ENCODE peak calls at places on chromosomes 1 and 21, in seven cellular contexts. One of them, this sample, is unnamed.

GRCh38 chr1:21264913-21265312 is 25.4 kb downstream of the ECE1 start:
- DNase-seq in HL-60: no peak
- DNase-seq in suprapubic skin: no peak
- DNase-seq in breast epithelium: no peak
- DNase-seq in HepG2: no peak
- DNase-seq in SK-N-SH: no peak
- DNase-seq in GM23338: no peak
- DNase-seq in this sample: no peak

GRCh38 chr1:23793018-23793781 is 2.3 kb downstream of the LYPLA2 start:
- DNase-seq in GM23338: no peak
- DNase-seq in SK-N-SH: peak
- DNase-seq in HL-60: no peak
- DNase-seq in breast epithelium: peak
- DNase-seq in HepG2: no peak
- DNase-seq in suprapubic skin: no peak
- DNase-seq in this sample: peak

GRCh38 chr1:241675983-241676382 is 23.9 kb downstream of the WDR64 start:
- DNase-seq in breast epithelium: no peak
- DNase-seq in SK-N-SH: peak
- DNase-seq in HL-60: no peak
- DNase-seq in suprapubic skin: no peak
- DNase-seq in HepG2: no peak
- DNase-seq in GM23338: no peak
- DNase-seq in this sample: no peak

GRCh38 chr1:156886583-156887302 is 6.8 kb upstream of the PEAR1 start:
- DNase-seq in HepG2: no peak
- DNase-seq in HL-60: no peak
- DNase-seq in breast epithelium: no peak
- DNase-seq in SK-N-SH: peak
- DNase-seq in suprapubic skin: no peak
- DNase-seq in GM23338: no peak
- DNase-seq in this sample: no peak

GRCh38 chr1:91511386-91511785 is 10.7 kb downstream of the CDC7 start:
- DNase-seq in HepG2: peak
- DNase-seq in breast epithelium: no peak
- DNase-seq in suprapubic skin: no peak
- DNase-seq in SK-N-SH: no peak
- DNase-seq in GM23338: peak
- DNase-seq in HL-60: peak
- DNase-seq in this sample: no peak

GRCh38 chr1:115727706-115728249 is 40.7 kb downstream of the CASQ2 start:
- DNase-seq in HL-60: peak
- DNase-seq in suprapubic skin: peak
- DNase-seq in SK-N-SH: no peak
- DNase-seq in GM23338: no peak
- DNase-seq in HepG2: peak
- DNase-seq in breast epithelium: no peak
- DNase-seq in this sample: no peak

GRCh38 chr21:41648591-41649031 is 118.2 kb downstream of the RIPK4 start:
- DNase-seq in SK-N-SH: no peak
- DNase-seq in GM23338: no peak
- DNase-seq in suprapubic skin: no peak
- DNase-seq in HepG2: no peak
- DNase-seq in HL-60: no peak
- DNase-seq in breast epithelium: no peak
- DNase-seq in this sample: peak

GRCh38 chr1:228354390-228355320 is 52.0 kb downstream of the TRIM11 start:
- DNase-seq in HepG2: no peak
- DNase-seq in breast epithelium: no peak
- DNase-seq in HL-60: no peak
- DNase-seq in SK-N-SH: no peak
- DNase-seq in suprapubic skin: no peak
- DNase-seq in GM23338: no peak
- DNase-seq in this sample: no peak

GRCh38 chr1:21381354-21381753 is 58.6 kb upstream of the NBPF3 start:
- DNase-seq in suprapubic skin: no peak
- DNase-seq in HL-60: no peak
- DNase-seq in HepG2: no peak
- DNase-seq in breast epithelium: no peak
- DNase-seq in SK-N-SH: no peak
- DNase-seq in GM23338: no peak
- DNase-seq in this sample: no peak

GRCh38 chr1:8006037-8006963 is 19.8 kb downstream of the ERRFI1 start:
- DNase-seq in suprapubic skin: no peak
- DNase-seq in HL-60: no peak
- DNase-seq in SK-N-SH: no peak
- DNase-seq in GM23338: no peak
- DNase-seq in HepG2: no peak
- DNase-seq in breast epithelium: no peak
- DNase-seq in this sample: no peak

GRCh38 chr21:14955936-14956520 is 108.8 kb downstream of the NRIP1 start:
- DNase-seq in SK-N-SH: no peak
- DNase-seq in breast epithelium: no peak
- DNase-seq in GM23338: no peak
- DNase-seq in suprapubic skin: no peak
- DNase-seq in HepG2: no peak
- DNase-seq in HL-60: no peak
- DNase-seq in this sample: no peak

GRCh38 chr1:86906419-86906818 is 7.5 kb downstream of the SELENOF start:
- DNase-seq in SK-N-SH: no peak
- DNase-seq in HepG2: no peak
- DNase-seq in GM23338: no peak
- DNase-seq in suprapubic skin: no peak
- DNase-seq in HL-60: no peak
- DNase-seq in breast epithelium: no peak
- DNase-seq in this sample: no peak

GRCh38 chr1:37828410-37829074 is 20.5 kb upstream of the YRDC start:
- DNase-seq in breast epithelium: no peak
- DNase-seq in SK-N-SH: no peak
- DNase-seq in GM23338: no peak
- DNase-seq in HL-60: no peak
- DNase-seq in HepG2: no peak
- DNase-seq in suprapubic skin: no peak
- DNase-seq in this sample: no peak

GRCh38 chr1:12556368-12556930 is 61.6 kb downstream of the DHRS3 start:
- DNase-seq in HL-60: no peak
- DNase-seq in HepG2: no peak
- DNase-seq in breast epithelium: peak
- DNase-seq in SK-N-SH: no peak
- DNase-seq in suprapubic skin: no peak
- DNase-seq in GM23338: peak
- DNase-seq in this sample: no peak

GRCh38 chr21:33078907-33079582 is 9.1 kb downstream of the OLIG1 start:
- DNase-seq in SK-N-SH: no peak
- DNase-seq in HL-60: peak
- DNase-seq in suprapubic skin: no peak
- DNase-seq in HepG2: peak
- DNase-seq in GM23338: no peak
- DNase-seq in breast epithelium: no peak
- DNase-seq in this sample: no peak

GRCh38 chr1:61253912-61254628 is 171.7 kb downstream of the NFIA start:
- DNase-seq in HepG2: no peak
- DNase-seq in breast epithelium: no peak
- DNase-seq in suprapubic skin: no peak
- DNase-seq in SK-N-SH: no peak
- DNase-seq in GM23338: no peak
- DNase-seq in HL-60: no peak
- DNase-seq in this sample: no peak

GRCh38 chr1:51664412-51665240 is 47.7 kb downstream of the OSBPL9 start:
- DNase-seq in breast epithelium: no peak
- DNase-seq in HL-60: no peak
- DNase-seq in HepG2: no peak
- DNase-seq in suprapubic skin: no peak
- DNase-seq in GM23338: no peak
- DNase-seq in SK-N-SH: no peak
- DNase-seq in this sample: no peak

GRCh38 chr1:54766726-54767125 is 2.4 kb upstream of the PARS2 start:
- DNase-seq in HepG2: no peak
- DNase-seq in HL-60: no peak
- DNase-seq in suprapubic skin: no peak
- DNase-seq in breast epithelium: no peak
- DNase-seq in SK-N-SH: no peak
- DNase-seq in GM23338: no peak
- DNase-seq in this sample: no peak

DNA sequence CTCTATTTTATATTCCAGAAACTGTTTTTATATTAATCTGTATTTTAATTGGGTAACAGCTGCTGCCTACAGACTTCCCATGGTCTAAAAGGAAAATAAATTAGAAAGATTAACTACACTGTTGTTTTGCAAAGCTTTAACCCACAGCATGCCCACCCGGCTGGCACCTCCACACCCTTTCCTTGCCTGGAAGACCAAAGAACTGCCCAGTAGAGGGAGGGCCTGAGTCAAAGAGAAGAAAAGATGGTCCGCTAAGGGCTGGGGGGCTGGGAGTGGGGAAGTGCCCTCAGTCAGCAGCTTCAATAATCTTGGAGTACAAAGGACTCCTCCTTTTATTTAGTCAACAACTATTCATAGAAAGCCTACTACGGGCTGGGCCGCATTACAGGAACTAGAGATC is 40.7 kb downstream of the ERI3 start:
- DNase-seq in SK-N-SH: no peak
- DNase-seq in HepG2: no peak
- DNase-seq in suprapubic skin: no peak
- DNase-seq in HL-60: no peak
- DNase-seq in GM23338: peak
- DNase-seq in breast epithelium: no peak
- DNase-seq in this sample: no peak
- TF ChIP-seq CTCF in SK-N-SH: peak
- TF ChIP-seq CTCF in HepG2: peak
- TF ChIP-seq CTCF in suprapubic skin: no peak
- TF ChIP-seq CTCF in HL-60: no peak
- TF ChIP-seq CTCF in GM23338: peak
- TF ChIP-seq CTCF in breast epithelium: no peak
- TF ChIP-seq CTCF in this sample: no peak

GRCh38 chr1:17264470-17264869 is 15.6 kb downstream of the PADI3 start:
- DNase-seq in HepG2: no peak
- DNase-seq in HL-60: no peak
- DNase-seq in GM23338: no peak
- DNase-seq in suprapubic skin: no peak
- DNase-seq in SK-N-SH: no peak
- DNase-seq in breast epithelium: no peak
- DNase-seq in this sample: no peak

GRCh38 chr1:17260738-17261137 is 11.8 kb downstream of the PADI3 start:
- DNase-seq in breast epithelium: no peak
- DNase-seq in SK-N-SH: no peak
- DNase-seq in HL-60: no peak
- DNase-seq in suprapubic skin: no peak
- DNase-seq in GM23338: no peak
- DNase-seq in HepG2: no peak
- DNase-seq in this sample: no peak

GRCh38 chr1:17260264-17260663 is 11.4 kb downstream of the PADI3 start:
- DNase-seq in suprapubic skin: no peak
- DNase-seq in SK-N-SH: no peak
- DNase-seq in HL-60: no peak
- DNase-seq in GM23338: no peak
- DNase-seq in breast epithelium: no peak
- DNase-seq in HepG2: no peak
- DNase-seq in this sample: no peak

GRCh38 chr1:17265950-17266349 is 17.1 kb downstream of the PADI3 start:
- DNase-seq in suprapubic skin: no peak
- DNase-seq in GM23338: no peak
- DNase-seq in HepG2: no peak
- DNase-seq in SK-N-SH: no peak
- DNase-seq in HL-60: no peak
- DNase-seq in breast epithelium: no peak
- DNase-seq in this sample: no peak

DNA sequence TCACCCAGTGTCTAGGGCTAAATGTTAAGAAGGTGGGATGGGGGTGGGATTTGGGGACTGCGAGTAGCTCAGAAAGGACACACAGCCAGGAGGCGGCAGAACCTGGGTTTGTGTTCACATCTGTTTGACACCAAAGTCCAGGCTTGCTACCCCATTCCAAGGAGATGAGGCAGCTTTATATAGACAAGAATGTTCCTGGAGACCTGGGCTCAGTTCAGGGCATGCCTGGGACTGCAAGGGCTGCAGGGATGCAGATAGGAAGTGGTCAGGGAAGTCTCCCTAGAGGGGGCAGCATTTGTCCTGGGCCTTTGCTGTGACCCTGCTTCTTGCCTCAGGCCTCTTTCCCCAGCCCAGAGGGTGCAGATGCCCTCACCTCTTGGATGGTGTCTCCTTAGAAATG is 16.3 kb downstream of the PADI3 start:
- DNase-seq in GM23338: peak
- DNase-seq in HL-60: no peak
- DNase-seq in HepG2: no peak
- DNase-seq in breast epithelium: no peak
- DNase-seq in SK-N-SH: no peak
- DNase-seq in suprapubic skin: no peak
- DNase-seq in this sample: no peak
- TF ChIP-seq POLR2AphosphoS5 in GM23338: no peak
- TF ChIP-seq POLR2AphosphoS5 in HL-60: no peak
- TF ChIP-seq POLR2AphosphoS5 in HepG2: no peak
- TF ChIP-seq POLR2AphosphoS5 in breast epithelium: no peak
- TF ChIP-seq POLR2AphosphoS5 in SK-N-SH: no peak
- TF ChIP-seq POLR2AphosphoS5 in suprapubic skin: no peak
- TF ChIP-seq POLR2AphosphoS5 in this sample: no peak

GRCh38 chr1:94299627-94300552 is 62.5 kb upstream of the ARHGAP29 start:
- DNase-seq in suprapubic skin: no peak
- DNase-seq in breast epithelium: no peak
- DNase-seq in HL-60: no peak
- DNase-seq in HepG2: peak
- DNase-seq in GM23338: peak
- DNase-seq in SK-N-SH: no peak
- DNase-seq in this sample: no peak
- H3K27ac ChIP-seq in suprapubic skin: peak
- H3K27ac ChIP-seq in breast epithelium: peak
- H3K27ac ChIP-seq in HL-60: no peak
- H3K27ac ChIP-seq in HepG2: peak
- H3K27ac ChIP-seq in GM23338: no peak
- H3K27ac ChIP-seq in SK-N-SH: no peak
- H3K27ac ChIP-seq in this sample: peak

DNA sequence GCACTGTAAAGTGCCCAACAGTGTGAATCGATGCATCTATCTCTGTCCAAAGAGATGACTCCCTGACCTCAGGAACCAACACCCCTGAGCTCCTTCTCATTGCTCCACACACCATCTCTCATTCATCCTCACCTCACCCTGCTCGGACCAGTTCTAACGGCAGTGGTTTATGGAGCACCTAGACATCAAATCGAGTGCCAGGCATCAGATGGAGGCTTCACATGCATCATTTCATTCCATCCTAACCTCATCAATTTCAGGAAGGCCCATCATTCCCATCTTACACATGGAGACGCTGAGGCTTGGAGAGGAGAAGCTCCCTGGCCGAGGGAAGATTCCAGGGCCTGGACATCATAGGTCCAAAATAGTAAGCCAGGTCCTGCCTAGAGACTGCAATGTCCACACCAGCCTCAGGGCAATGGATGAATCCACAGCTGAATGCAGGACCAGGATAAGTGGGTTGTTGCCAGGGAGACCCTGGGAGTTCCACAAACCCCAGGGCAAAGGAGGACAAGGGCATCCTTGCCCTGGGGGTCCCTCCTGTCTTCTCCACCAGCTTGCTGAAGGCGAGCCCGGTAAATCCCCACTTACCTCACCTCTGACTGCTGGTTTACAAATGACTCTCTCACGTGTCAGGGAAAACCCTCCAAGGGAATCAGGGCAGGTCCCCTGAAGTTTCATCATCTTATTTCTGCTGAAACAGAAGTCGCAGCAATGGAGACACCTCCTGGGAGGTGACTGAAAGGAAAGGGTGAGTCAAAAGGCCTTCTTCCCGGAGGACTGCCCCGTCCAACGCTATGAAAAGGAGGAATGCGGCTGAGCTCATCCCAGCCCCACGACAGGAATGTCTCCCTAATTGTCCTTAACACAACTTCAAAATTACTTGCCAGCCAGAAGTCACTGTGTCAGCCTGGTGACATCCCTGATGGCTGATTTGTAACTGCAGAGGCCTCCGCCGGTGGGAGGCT is 9.0 kb upstream of the IFFO2 start:
- DNase-seq in breast epithelium: no peak
- DNase-seq in SK-N-SH: no peak
- DNase-seq in HepG2: no peak
- DNase-seq in GM23338: peak
- DNase-seq in suprapubic skin: no peak
- DNase-seq in HL-60: no peak
- DNase-seq in this sample: peak
- TF ChIP-seq CTCF in breast epithelium: no peak
- TF ChIP-seq CTCF in SK-N-SH: no peak
- TF ChIP-seq CTCF in HepG2: no peak
- TF ChIP-seq CTCF in GM23338: peak
- TF ChIP-seq CTCF in suprapubic skin: no peak
- TF ChIP-seq CTCF in HL-60: no peak
- TF ChIP-seq CTCF in this sample: no peak

This sample was measured in spleen.